ENCODE peak calls at places on chromosomes 5 and 9, in ten cellular contexts. N, B, K, R, E, W, L, G, I and P are unnamed samples.

GRCh38 chr9:35553670-35554543 is 51.2 kb upstream of the TESK1 start:
- DNase-seq in N (peak; percentile 60), B (no peak), K (peak; percentile 37), R (peak; percentile 77), E (peak; percentile 18), W (peak; percentile 68), L (peak; percentile 60), G (peak; percentile 45), I (peak; percentile 2), P (peak; percentile 87)

GRCh38 chr5:180799902-180800801 is 2.5 kb downstream of the MGAT1 start:
- DNase-seq in N (peak; percentile 90), B (no peak), K (no peak), R (no peak), E (no peak), W (peak; percentile 74), L (peak; percentile 83), G (no peak), I (no peak), P (peak; percentile 83)

GRCh38 chr5:33894566-33894965 is 2.8 kb upstream of the ADAMTS12 start:
- DNase-seq in N (peak; percentile 89), B (no peak), K (no peak), R (no peak), E (no peak), W (peak; percentile 44), L (peak; percentile 30), G (no peak), I (no peak), P (peak; percentile 75)

GRCh38 chr9:122213589-122214413 is 15.0 kb downstream of the LHX6 start:
- DNase-seq in N (no peak), B (peak; percentile 36), K (peak; percentile 57), R (no peak), E (peak; percentile 31), W (no peak), L (no peak), G (peak; percentile 71), I (peak; percentile 66), P (peak; percentile 50)

GRCh38 chr9:106697799-106698591 is 165.0 kb upstream of the ZNF462 start:
- DNase-seq in N (peak; percentile 78), B (no peak), K (no peak), R (peak; percentile 85), E (no peak), W (no peak), L (peak; percentile 65), G (no peak), I (peak; percentile 73), P (peak; percentile 84)

GRCh38 chr5:75524071-75524470 is 12.4 kb downstream of the POLK start:
- DNase-seq in N (peak; percentile 10), B (no peak), K (no peak), R (no peak), E (no peak), W (no peak), L (no peak), G (peak; percentile 35), I (no peak), P (no peak)

GRCh38 chr5:134567651-134568338 is 42.3 kb downstream of the JADE2 start:
- DNase-seq in N (peak; percentile 63), B (no peak), K (no peak), R (peak; percentile 73), E (no peak), W (peak; percentile 88), L (peak; percentile 83), G (no peak), I (no peak), P (no peak)

GRCh38 chr9:87342743-87343142 is 154.9 kb upstream of the DAPK1 start:
- DNase-seq in N (no peak), B (no peak), K (no peak), R (peak; percentile 30), E (no peak), W (no peak), L (no peak), G (no peak), I (no peak), P (no peak)

GRCh38 chr9:135073741-135074305 is 13.6 kb upstream of the OLFM1 start:
- DNase-seq in N (no peak), B (no peak), K (no peak), R (no peak), E (no peak), W (no peak), L (no peak), G (no peak), I (no peak), P (no peak)

GRCh38 chr5:140358738-140359310 is 1.2 kb upstream of the SLC4A9 start:
- DNase-seq in N (peak; percentile 41), B (no peak), K (no peak), R (no peak), E (no peak), W (no peak), L (no peak), G (no peak), I (no peak), P (peak; percentile 64)

GRCh38 chr5:158773151-158773550 is 326.6 kb downstream of the EBF1 start:
- DNase-seq in N (peak; percentile 9), B (no peak), K (no peak), R (no peak), E (no peak), W (no peak), L (no peak), G (no peak), I (no peak), P (no peak)

GRCh38 chr5:179825655-179826182 is 5.0 kb downstream of the SQSTM1 start:
- DNase-seq in N (no peak), B (no peak), K (no peak), R (no peak), E (no peak), W (no peak), L (no peak), G (no peak), I (no peak), P (no peak)

GRCh38 chr5:15388856-15389255 is 111.1 kb upstream of the FBXL7 start:
- DNase-seq in N (no peak), B (no peak), K (no peak), R (no peak), E (no peak), W (no peak), L (no peak), G (no peak), I (no peak), P (no peak)